ENCODE peak calls at places on chromosomes 7 and 10, in five cellular contexts. One of them, this sample, is unnamed.

GRCh38 chr10:99266383-99266782 is 30.7 kb upstream of the HPSE2 start:
- DNase-seq in iris pigment epithelial cell: no peak
- DNase-seq in activated naive CD4-positive, alpha-beta T cell: no peak
- DNase-seq in cardiac muscle cell: no peak
- DNase-seq in stimulated activated CD4-positive, alpha-beta T cell treated with anti-CD3 and anti-CD28 coated beads, Interleukin-1b, Interleukin-23, amount 100 ng/mL, for 24 hours: no peak
- DNase-seq in this sample: no peak

GRCh38 chr7:15215611-15216010 is 313.1 kb upstream of the DGKB start:
- DNase-seq in iris pigment epithelial cell: no peak
- DNase-seq in activated naive CD4-positive, alpha-beta T cell: no peak
- DNase-seq in cardiac muscle cell: no peak
- DNase-seq in stimulated activated CD4-positive, alpha-beta T cell treated with anti-CD3 and anti-CD28 coated beads, Interleukin-1b, Interleukin-23, amount 100 ng/mL, for 24 hours: no peak
- DNase-seq in this sample: no peak

GRCh38 chr10:111956841-111957240 is 226.7 kb downstream of the GPAM start:
- DNase-seq in iris pigment epithelial cell: no peak
- DNase-seq in activated naive CD4-positive, alpha-beta T cell: no peak
- DNase-seq in cardiac muscle cell: no peak
- DNase-seq in stimulated activated CD4-positive, alpha-beta T cell treated with anti-CD3 and anti-CD28 coated beads, Interleukin-1b, Interleukin-23, amount 100 ng/mL, for 24 hours: no peak
- DNase-seq in this sample: no peak

GRCh38 chr10:129140861-129141260 is 326.2 kb upstream of the MGMT start:
- DNase-seq in iris pigment epithelial cell: no peak
- DNase-seq in activated naive CD4-positive, alpha-beta T cell: no peak
- DNase-seq in cardiac muscle cell: no peak
- DNase-seq in stimulated activated CD4-positive, alpha-beta T cell treated with anti-CD3 and anti-CD28 coated beads, Interleukin-1b, Interleukin-23, amount 100 ng/mL, for 24 hours: no peak
- DNase-seq in this sample: no peak

GRCh38 chr10:88966785-88967184 is 14.2 kb upstream of the ACTA2 start:
- DNase-seq in iris pigment epithelial cell: no peak
- DNase-seq in activated naive CD4-positive, alpha-beta T cell: no peak
- DNase-seq in cardiac muscle cell: no peak
- DNase-seq in stimulated activated CD4-positive, alpha-beta T cell treated with anti-CD3 and anti-CD28 coated beads, Interleukin-1b, Interleukin-23, amount 100 ng/mL, for 24 hours: no peak
- DNase-seq in this sample: no peak

GRCh38 chr7:17660116-17660515 is 280.2 kb downstream of the SNX13 start:
- DNase-seq in iris pigment epithelial cell: peak
- DNase-seq in activated naive CD4-positive, alpha-beta T cell: no peak
- DNase-seq in cardiac muscle cell: peak
- DNase-seq in stimulated activated CD4-positive, alpha-beta T cell treated with anti-CD3 and anti-CD28 coated beads, Interleukin-1b, Interleukin-23, amount 100 ng/mL, for 24 hours: no peak
- DNase-seq in this sample: no peak

GRCh38 chr10:44981172-44982113 is 2.8 kb upstream of the DEPP1 start:
- DNase-seq in iris pigment epithelial cell: peak
- DNase-seq in activated naive CD4-positive, alpha-beta T cell: no peak
- DNase-seq in cardiac muscle cell: peak
- DNase-seq in stimulated activated CD4-positive, alpha-beta T cell treated with anti-CD3 and anti-CD28 coated beads, Interleukin-1b, Interleukin-23, amount 100 ng/mL, for 24 hours: no peak
- DNase-seq in this sample: no peak

GRCh38 chr7:156115582-156115981 is 303.3 kb upstream of the SHH start:
- DNase-seq in iris pigment epithelial cell: no peak
- DNase-seq in activated naive CD4-positive, alpha-beta T cell: no peak
- DNase-seq in cardiac muscle cell: no peak
- DNase-seq in stimulated activated CD4-positive, alpha-beta T cell treated with anti-CD3 and anti-CD28 coated beads, Interleukin-1b, Interleukin-23, amount 100 ng/mL, for 24 hours: no peak
- DNase-seq in this sample: no peak

GRCh38 chr10:10796774-10797415 is 220.8 kb upstream of the CELF2 start:
- DNase-seq in iris pigment epithelial cell: peak
- DNase-seq in activated naive CD4-positive, alpha-beta T cell: no peak
- DNase-seq in cardiac muscle cell: peak
- DNase-seq in stimulated activated CD4-positive, alpha-beta T cell treated with anti-CD3 and anti-CD28 coated beads, Interleukin-1b, Interleukin-23, amount 100 ng/mL, for 24 hours: no peak
- DNase-seq in this sample: no peak

GRCh38 chr10:91378061-91378460 is 32.1 kb upstream of the HECTD2 start:
- DNase-seq in iris pigment epithelial cell: peak
- DNase-seq in activated naive CD4-positive, alpha-beta T cell: no peak
- DNase-seq in cardiac muscle cell: peak
- DNase-seq in stimulated activated CD4-positive, alpha-beta T cell treated with anti-CD3 and anti-CD28 coated beads, Interleukin-1b, Interleukin-23, amount 100 ng/mL, for 24 hours: no peak
- DNase-seq in this sample: no peak

GRCh38 chr10:34080485-34081346 is 734.4 kb downstream of the PARD3 start:
- DNase-seq in iris pigment epithelial cell: no peak
- DNase-seq in activated naive CD4-positive, alpha-beta T cell: no peak
- DNase-seq in cardiac muscle cell: peak
- DNase-seq in stimulated activated CD4-positive, alpha-beta T cell treated with anti-CD3 and anti-CD28 coated beads, Interleukin-1b, Interleukin-23, amount 100 ng/mL, for 24 hours: no peak
- DNase-seq in this sample: no peak

GRCh38 chr7:40301486-40302065 is 166.8 kb downstream of the SUGCT start:
- DNase-seq in iris pigment epithelial cell: peak
- DNase-seq in activated naive CD4-positive, alpha-beta T cell: no peak
- DNase-seq in cardiac muscle cell: no peak
- DNase-seq in stimulated activated CD4-positive, alpha-beta T cell treated with anti-CD3 and anti-CD28 coated beads, Interleukin-1b, Interleukin-23, amount 100 ng/mL, for 24 hours: no peak
- DNase-seq in this sample: no peak

GRCh38 chr10:121296856-121297255 is 301.4 kb downstream of the FGFR2 start:
- DNase-seq in iris pigment epithelial cell: no peak
- DNase-seq in activated naive CD4-positive, alpha-beta T cell: no peak
- DNase-seq in cardiac muscle cell: no peak
- DNase-seq in stimulated activated CD4-positive, alpha-beta T cell treated with anti-CD3 and anti-CD28 coated beads, Interleukin-1b, Interleukin-23, amount 100 ng/mL, for 24 hours: no peak
- DNase-seq in this sample: no peak

GRCh38 chr10:126135177-126135576 is 238.8 kb downstream of the FANK1 start:
- DNase-seq in iris pigment epithelial cell: no peak
- DNase-seq in activated naive CD4-positive, alpha-beta T cell: no peak
- DNase-seq in cardiac muscle cell: peak
- DNase-seq in stimulated activated CD4-positive, alpha-beta T cell treated with anti-CD3 and anti-CD28 coated beads, Interleukin-1b, Interleukin-23, amount 100 ng/mL, for 24 hours: no peak
- DNase-seq in this sample: no peak

GRCh38 chr10:48247680-48248079 is 26.8 kb downstream of the FRMPD2 start:
- DNase-seq in iris pigment epithelial cell: no peak
- DNase-seq in activated naive CD4-positive, alpha-beta T cell: no peak
- DNase-seq in cardiac muscle cell: no peak
- DNase-seq in stimulated activated CD4-positive, alpha-beta T cell treated with anti-CD3 and anti-CD28 coated beads, Interleukin-1b, Interleukin-23, amount 100 ng/mL, for 24 hours: no peak
- DNase-seq in this sample: no peak

GRCh38 chr10:787933-788651 is 98.6 kb upstream of the DIP2C start:
- DNase-seq in iris pigment epithelial cell: peak
- DNase-seq in activated naive CD4-positive, alpha-beta T cell: no peak
- DNase-seq in cardiac muscle cell: peak
- DNase-seq in stimulated activated CD4-positive, alpha-beta T cell treated with anti-CD3 and anti-CD28 coated beads, Interleukin-1b, Interleukin-23, amount 100 ng/mL, for 24 hours: no peak
- DNase-seq in this sample: no peak

GRCh38 chr10:82653244-82653933 is 778.4 kb downstream of the NRG3 start:
- DNase-seq in iris pigment epithelial cell: no peak
- DNase-seq in activated naive CD4-positive, alpha-beta T cell: no peak
- DNase-seq in cardiac muscle cell: no peak
- DNase-seq in stimulated activated CD4-positive, alpha-beta T cell treated with anti-CD3 and anti-CD28 coated beads, Interleukin-1b, Interleukin-23, amount 100 ng/mL, for 24 hours: no peak
- DNase-seq in this sample: no peak

This sample was measured in activated CD4-positive, CD25-positive, alpha-beta regulatory T cell.